ENCODE peak calls at places on chromosomes 13 and 19, in six cellular contexts. V is endothelial cell of umbilical vein; I is anterior cingulate cortex; J is NCI-H2171; D is thoracic aorta; P is activated T-cell treated with anti-CD3 and anti-CD28 coated beads, Interleukin-2, amount 50 U/mL, for 72 hours. K is an unnamed sample.

GRCh38 chr13:39217471-39217870 is 179.2 kb downstream of the NHLRC3 start:
- DNase-seq in V (no peak), I (no peak), J (no peak), D (no peak), P (no peak), K (no peak)

GRCh38 chr13:30466841-30467252 is 1.1 kb upstream of the HMGB1 start:
- DNase-seq in V (no peak), I (no peak), J (peak), D (no peak), P (no peak), K (no peak)

GRCh38 chr19:54094601-54095000 is 6.0 kb downstream of the OSCAR start:
- DNase-seq in V (no peak), I (no peak), J (no peak), D (no peak), P (no peak), K (no peak)

GRCh38 chr13:108194435-108194936 is 20.9 kb downstream of the LIG4 start:
- DNase-seq in V (no peak), I (no peak), J (no peak), D (no peak), P (no peak), K (no peak)

GRCh38 chr13:33519561-33520479 is 234.3 kb upstream of the STARD13 start:
- DNase-seq in V (no peak), I (no peak), J (no peak), D (no peak), P (no peak), K (peak)

GRCh38 chr19:52248256-52248655 is 21.1 kb upstream of the ZNF766 start:
- DNase-seq in V (peak), I (no peak), J (peak), D (no peak), P (peak), K (peak)

GRCh38 chr19:51226068-51226467 is 1.2 kb downstream of the CD33 start:
- DNase-seq in V (no peak), I (no peak), J (no peak), D (no peak), P (no peak), K (no peak)

GRCh38 chr19:8151499-8152035 is 2.2 kb upstream of the FBN3 start:
- DNase-seq in V (no peak), I (no peak), J (no peak), D (no peak), P (no peak), K (peak)

GRCh38 chr19:3140667-3141038 is 4.8 kb downstream of the GNA15 start:
- DNase-seq in V (no peak), I (no peak), J (no peak), D (no peak), P (peak), K (no peak)

K was measured in hepatic stellate cell.